ENCODE peak calls at places on chromosomes 11 and 22, in eight cellular contexts. B, X, P, H, M, N, V and F are unnamed samples.

GRCh38 chr11:10298342-10298741 is 4.3 kb upstream of the SBF2 start:
- DNase-seq in B (no peak), X (peak; percentile 94), P (no peak), H (no peak), M (no peak), N (peak; percentile 36), V (peak; percentile 93), F (no peak)

GRCh38 chr11:27699242-27699925 is 871 bp downstream of the BDNF start:
- DNase-seq in B (peak; percentile 55), X (no peak), P (no peak), H (no peak), M (no peak), N (peak; percentile 73), V (no peak), F (peak; percentile 47)

GRCh38 chr22:22141031-22141430 is 103.6 kb upstream of the VPREB1 start:
- DNase-seq in B (no peak), X (no peak), P (no peak), H (no peak), M (no peak), N (no peak), V (no peak), F (no peak)

GRCh38 chr22:25134028-25134427 is 65.6 kb upstream of the CRYBB3 start:
- DNase-seq in B (peak; percentile 82), X (no peak), P (no peak), H (no peak), M (no peak), N (no peak), V (no peak), F (no peak)

GRCh38 chr22:18057568-18058209 is 20.1 kb upstream of the PEX26 start:
- DNase-seq in B (peak; percentile 99), X (peak; percentile 97), P (peak; percentile 85), H (peak; percentile 82), M (no peak), N (peak; percentile 85), V (peak; percentile 94), F (no peak)

GRCh38 chr11:126352934-126353801 is 2.3 kb upstream of the ST3GAL4 start:
- DNase-seq in B (peak; percentile 89), X (peak; percentile 37), P (no peak), H (peak; percentile 83), M (no peak), N (peak; percentile 75), V (peak; percentile 81), F (no peak)

GRCh38 chr11:692824-693414 is 2.1 kb downstream of the DEAF1 start:
- DNase-seq in B (no peak), X (no peak), P (no peak), H (peak; percentile 59), M (no peak), N (no peak), V (no peak), F (no peak)

GRCh38 chr11:61151545-61152252 is 9.5 kb downstream of the VPS37C start:
- DNase-seq in B (no peak), X (no peak), P (no peak), H (no peak), M (no peak), N (no peak), V (no peak), F (no peak)

GRCh38 chr22:38172489-38173155 is 9.0 kb downstream of the PLA2G6 start:
- DNase-seq in B (peak; percentile 83), X (peak; percentile 29), P (peak; percentile 34), H (no peak), M (peak; percentile 83), N (no peak), V (no peak), F (no peak)

GRCh38 chr22:30185129-30185528 is 61.4 kb downstream of the LIF start:
- DNase-seq in B (no peak), X (no peak), P (no peak), H (no peak), M (no peak), N (no peak), V (no peak), F (no peak)

GRCh38 chr22:33835196-33835788 is 85.0 kb downstream of the LARGE1 start:
- DNase-seq in B (no peak), X (no peak), P (no peak), H (no peak), M (no peak), N (no peak), V (no peak), F (no peak)

GRCh38 chr22:30000566-30000965 is 79.7 kb upstream of the HORMAD2 start:
- DNase-seq in B (no peak), X (peak; percentile 56), P (no peak), H (no peak), M (no peak), N (no peak), V (no peak), F (no peak)

GRCh38 chr11:128214263-128214662 is 373.1 kb downstream of the ETS1 start:
- DNase-seq in B (no peak), X (no peak), P (no peak), H (no peak), M (no peak), N (no peak), V (no peak), F (no peak)

GRCh38 chr11:30683176-30683575 is 97.0 kb upstream of the MPPED2 start:
- DNase-seq in B (no peak), X (no peak), P (no peak), H (no peak), M (no peak), N (no peak), V (no peak), F (no peak)
- TF ChIP-seq CTCF in B (no peak), X (no peak), P (no peak), H (no peak), M (no peak), N (no peak), V (no peak), F (no peak)

GRCh38 chr11:133745791-133746190 is 99.5 kb downstream of the SPATA19 start:
- DNase-seq in B (no peak), X (no peak), P (no peak), H (no peak), M (no peak), N (no peak), V (no peak), F (no peak)
- TF ChIP-seq CTCF in B (no peak), X (no peak), P (no peak), H (no peak), M (no peak), N (no peak), V (no peak), F (no peak)

DNA sequence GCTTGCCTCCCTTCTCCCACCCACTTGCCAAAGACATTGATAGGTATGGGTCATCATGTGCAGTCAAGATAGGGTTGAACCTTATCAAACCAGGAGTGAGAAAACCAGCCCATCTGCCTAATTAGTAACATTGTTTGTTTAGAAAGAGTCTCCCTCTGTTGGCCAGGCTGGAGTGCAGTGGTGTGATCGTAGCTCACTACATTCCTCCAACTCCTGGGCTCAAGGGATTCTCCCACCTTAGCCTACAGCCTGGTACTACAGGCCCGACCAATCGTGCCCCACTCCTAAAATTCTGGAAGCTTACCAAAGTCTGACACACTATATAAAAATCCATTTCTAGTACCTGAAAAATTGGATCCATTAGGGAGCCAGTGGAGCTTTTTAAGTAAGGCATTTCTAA is 4.5 kb downstream of the C11orf71 start:
- DNase-seq in B (peak; percentile 46), X (no peak), P (no peak), H (no peak), M (no peak), N (no peak), V (no peak), F (no peak)
- TF ChIP-seq CTCF in B (peak; percentile 32), X (peak; percentile 64), P (no peak), H (peak; percentile 62), M (peak; percentile 25), N (peak; percentile 15), V (peak; percentile 70), F (no peak)

DNA sequence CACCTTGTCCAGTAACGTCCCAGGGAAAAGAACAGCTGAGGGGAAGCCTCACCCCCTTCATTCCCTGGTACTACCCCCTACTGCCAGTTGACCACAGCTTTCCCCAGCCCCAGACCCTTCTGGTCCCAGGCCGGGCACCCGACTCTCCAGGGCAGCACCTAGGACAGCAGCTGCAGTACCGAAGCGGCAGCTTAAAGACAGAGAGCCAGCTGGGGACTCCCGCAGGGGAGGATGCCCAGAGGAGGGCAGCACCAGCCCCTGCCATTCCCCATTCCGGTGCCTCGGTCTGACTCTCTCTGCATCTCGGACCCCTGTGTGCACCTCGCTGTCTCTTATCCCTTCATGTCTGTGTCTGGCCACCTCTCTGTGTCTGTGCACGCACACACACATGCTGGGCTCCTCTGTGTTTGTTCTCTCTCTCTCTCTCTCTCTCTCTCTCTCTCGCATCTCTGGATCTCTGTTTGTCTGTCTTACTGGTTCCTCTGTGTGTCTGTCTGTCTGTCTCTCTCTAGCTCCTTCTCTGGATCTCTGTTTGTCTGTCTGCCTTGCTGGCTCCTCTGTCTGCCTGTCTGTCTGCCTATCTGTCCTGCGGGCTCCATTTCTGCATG is 9.4 kb downstream of the IGSF9B start:
- DNase-seq in B (peak; percentile 62), X (peak; percentile 29), P (no peak), H (peak; percentile 16), M (no peak), N (peak; percentile 44), V (peak; percentile 22), F (no peak)
- TF ChIP-seq CTCF in B (peak; percentile 28), X (peak; percentile 61), P (peak; percentile 23), H (peak; percentile 72), M (no peak), N (no peak), V (peak; percentile 60), F (no peak)

GRCh38 chr11:14974021-14974698 is 2.0 kb upstream of the CALCA start:
- DNase-seq in B (no peak), X (no peak), P (no peak), H (no peak), M (no peak), N (no peak), V (no peak), F (no peak)

GRCh38 chr11:14977481-14977880 is 5.3 kb upstream of the CALCA start:
- DNase-seq in B (no peak), X (no peak), P (no peak), H (no peak), M (no peak), N (no peak), V (no peak), F (no peak)

GRCh38 chr11:14972581-14973490 is 685 bp upstream of the CALCA start:
- DNase-seq in B (no peak), X (no peak), P (no peak), H (no peak), M (no peak), N (no peak), V (no peak), F (no peak)

GRCh38 chr11:14973621-14974020 is 1.5 kb upstream of the CALCA start:
- DNase-seq in B (no peak), X (no peak), P (no peak), H (no peak), M (no peak), N (no peak), V (no peak), F (no peak)

GRCh38 chr11:14974723-14975587 is 2.8 kb upstream of the CALCA start:
- DNase-seq in B (peak; percentile 49), X (peak; percentile 39), P (peak; percentile 15), H (no peak), M (peak; percentile 65), N (peak; percentile 64), V (no peak), F (no peak)
- TF ChIP-seq CTCF in B (peak; percentile 52), X (peak; percentile 85), P (peak; percentile 39), H (peak; percentile 66), M (peak; percentile 66), N (peak; percentile 59), V (peak; percentile 74), F (peak; percentile 48)

DNA sequence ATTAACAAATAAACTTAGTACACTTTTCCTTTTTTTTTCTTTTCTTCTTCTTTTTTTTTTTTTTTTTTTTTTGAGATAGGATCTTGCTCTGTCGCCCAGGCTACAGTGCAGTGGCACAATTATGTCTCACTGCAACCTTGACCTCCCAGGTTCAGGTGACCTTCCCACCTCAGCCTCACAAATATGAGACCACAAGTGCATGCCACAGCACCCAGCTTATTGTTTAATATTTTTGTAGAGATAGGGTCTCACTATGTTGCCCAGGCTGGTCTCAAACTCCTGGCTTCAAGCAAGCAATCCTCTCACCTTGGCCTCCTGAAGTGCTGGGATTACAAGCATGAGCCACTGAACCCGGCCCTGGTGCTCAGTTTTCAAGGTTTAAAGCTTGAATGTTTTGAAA is 88.9 kb downstream of the ELP4 start:
- DNase-seq in B (no peak), X (no peak), P (no peak), H (no peak), M (no peak), N (no peak), V (no peak), F (no peak)
- TF ChIP-seq CTCF in B (no peak), X (no peak), P (no peak), H (no peak), M (no peak), N (no peak), V (no peak), F (no peak)